ENCODE peak calls at places on chromosomes 4 and X, in four cellular contexts. One of them, this sample, is unnamed. For H3K9me3, the result is how much of the 10 kb centered on the place peaks cover.

GRCh38 chr4:65461781-65462180 is 208.5 kb downstream of the EPHA5 start:
- DNase-seq in K562: no peak
- DNase-seq in GM23248: no peak
- DNase-seq in Peyer's patch: no peak
- DNase-seq in this sample: no peak

GRCh38 chr4:54497947-54498346 is 159.8 kb upstream of the KIT start:
- DNase-seq in K562: no peak
- DNase-seq in GM23248: no peak
- DNase-seq in Peyer's patch: no peak
- DNase-seq in this sample: no peak

GRCh38 chr4:79949186-79949585 is 123.8 kb downstream of the ANTXR2 start:
- DNase-seq in K562: no peak
- DNase-seq in GM23248: no peak
- DNase-seq in Peyer's patch: no peak
- DNase-seq in this sample: no peak

GRCh38 chr4:21952549-21952948 is 4.0 kb upstream of the KCNIP4 start:
- DNase-seq in K562: no peak
- DNase-seq in GM23248: no peak
- DNase-seq in Peyer's patch: no peak
- DNase-seq in this sample: no peak

GRCh38 chr4:88610771-88611170 is 18.5 kb downstream of the HERC3 start:
- DNase-seq in K562: no peak
- DNase-seq in GM23248: peak
- DNase-seq in Peyer's patch: no peak
- DNase-seq in this sample: no peak

GRCh38 chr4:118113220-118113619 is 78.9 kb downstream of the NDST3 start:
- DNase-seq in K562: no peak
- DNase-seq in GM23248: no peak
- DNase-seq in Peyer's patch: no peak
- DNase-seq in this sample: no peak

GRCh38 chr4:66062044-66062443 is 391.8 kb upstream of the EPHA5 start:
- DNase-seq in K562: no peak
- DNase-seq in GM23248: peak
- DNase-seq in Peyer's patch: no peak
- DNase-seq in this sample: no peak

GRCh38 chrX:119186763-119187162 is 49.3 kb upstream of the PGRMC1 start:
- DNase-seq in K562: no peak
- DNase-seq in GM23248: no peak
- DNase-seq in Peyer's patch: no peak
- DNase-seq in this sample: no peak

GRCh38 chr4:101355767-101356702 is 8.7 kb upstream of the PPP3CA start:
- DNase-seq in K562: no peak
- DNase-seq in GM23248: peak
- DNase-seq in Peyer's patch: no peak
- DNase-seq in this sample: peak

GRCh38 chr4:55303818-55304217 is 42.2 kb upstream of the SRD5A3 start:
- DNase-seq in K562: no peak
- DNase-seq in GM23248: peak
- DNase-seq in Peyer's patch: no peak
- DNase-seq in this sample: no peak

GRCh38 chrX:105711805-105712204 is 110.5 kb upstream of the NRK start:
- DNase-seq in K562: no peak
- DNase-seq in GM23248: no peak
- DNase-seq in Peyer's patch: no peak
- DNase-seq in this sample: no peak

GRCh38 chr4:98430708-98431403 is 169.7 kb downstream of the RAP1GDS1 start:
- DNase-seq in K562: no peak
- DNase-seq in GM23248: peak
- DNase-seq in Peyer's patch: no peak
- DNase-seq in this sample: no peak

GRCh38 chr4:128917781-128918180 is 108.3 kb downstream of the JADE1 start:
- DNase-seq in K562: no peak
- DNase-seq in GM23248: no peak
- DNase-seq in Peyer's patch: no peak
- DNase-seq in this sample: no peak

GRCh38 chrX:40449956-40450701 is 130.6 kb upstream of the ATP6AP2 start:
- DNase-seq in K562: no peak
- DNase-seq in GM23248: no peak
- DNase-seq in Peyer's patch: no peak
- DNase-seq in this sample: no peak

GRCh38 chr4:102593147-102593546 is 92.0 kb downstream of the NFKB1 start:
- DNase-seq in K562: no peak
- DNase-seq in GM23248: no peak
- DNase-seq in Peyer's patch: no peak
- DNase-seq in this sample: no peak

GRCh38 chrX:19846995-19847790 is 40.2 kb downstream of the SH3KBP1 start:
- DNase-seq in K562: peak
- DNase-seq in GM23248: peak
- DNase-seq in Peyer's patch: no peak
- DNase-seq in this sample: peak

GRCh38 chrX:75106772-75107171 is 49.3 kb downstream of the ABCB7 start:
- DNase-seq in K562: no peak
- DNase-seq in GM23248: no peak
- DNase-seq in Peyer's patch: no peak
- DNase-seq in this sample: no peak
- H3K9me3 ChIP-seq in K562: under half
- H3K9me3 ChIP-seq in GM23248: under half
- H3K9me3 ChIP-seq in Peyer's patch: under half
- H3K9me3 ChIP-seq in this sample: under half

DNA sequence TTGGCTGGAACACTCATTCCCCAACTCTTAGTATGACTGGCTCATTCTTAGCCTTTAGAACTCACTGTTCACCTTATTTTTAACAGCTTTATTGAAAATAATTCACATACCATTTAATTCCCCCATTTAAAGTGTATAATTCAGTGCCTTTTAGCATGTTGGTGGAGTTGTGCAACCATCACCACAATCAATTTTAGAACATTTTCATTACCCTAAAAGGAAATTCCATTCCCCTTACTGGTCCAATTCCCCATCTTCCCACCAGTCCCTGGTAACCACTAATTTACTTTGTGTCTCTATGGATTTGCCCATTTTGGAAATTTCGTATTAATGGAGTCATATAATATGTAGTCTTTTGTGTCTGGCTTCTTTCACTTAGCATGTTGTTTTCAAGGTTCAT is 19.7 kb downstream of the NHSL2 start:
- DNase-seq in K562: no peak
- DNase-seq in GM23248: peak
- DNase-seq in Peyer's patch: no peak
- DNase-seq in this sample: no peak
- H3K9me3 ChIP-seq in K562: under half
- H3K9me3 ChIP-seq in GM23248: under half
- H3K9me3 ChIP-seq in Peyer's patch: under half
- H3K9me3 ChIP-seq in this sample: under half

DNA sequence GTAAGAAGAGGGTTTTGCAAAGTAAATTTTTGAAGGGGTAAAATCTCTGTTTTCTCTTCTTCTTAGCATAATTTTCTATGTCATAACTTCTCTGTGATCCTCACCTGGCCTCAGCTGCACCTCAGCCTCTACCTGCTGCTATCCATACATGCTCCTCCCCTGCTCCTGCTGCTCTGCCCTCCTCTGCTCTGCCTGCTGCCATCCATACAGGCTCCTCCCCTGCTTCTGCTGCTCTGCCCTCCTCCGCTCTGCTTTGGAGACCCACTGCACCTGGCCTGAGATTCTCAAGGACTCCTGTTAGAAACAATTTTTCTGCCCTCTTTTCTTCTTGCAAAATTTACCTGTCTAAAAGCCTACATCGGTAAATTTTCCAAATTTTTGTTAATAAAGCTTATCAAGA is 388.6 kb upstream of the PITX2 start:
- DNase-seq in K562: no peak
- DNase-seq in GM23248: no peak
- DNase-seq in Peyer's patch: no peak
- DNase-seq in this sample: no peak
- H3K9me3 ChIP-seq in K562: under half
- H3K9me3 ChIP-seq in GM23248: under half
- H3K9me3 ChIP-seq in Peyer's patch: under half
- H3K9me3 ChIP-seq in this sample: under half

DNA sequence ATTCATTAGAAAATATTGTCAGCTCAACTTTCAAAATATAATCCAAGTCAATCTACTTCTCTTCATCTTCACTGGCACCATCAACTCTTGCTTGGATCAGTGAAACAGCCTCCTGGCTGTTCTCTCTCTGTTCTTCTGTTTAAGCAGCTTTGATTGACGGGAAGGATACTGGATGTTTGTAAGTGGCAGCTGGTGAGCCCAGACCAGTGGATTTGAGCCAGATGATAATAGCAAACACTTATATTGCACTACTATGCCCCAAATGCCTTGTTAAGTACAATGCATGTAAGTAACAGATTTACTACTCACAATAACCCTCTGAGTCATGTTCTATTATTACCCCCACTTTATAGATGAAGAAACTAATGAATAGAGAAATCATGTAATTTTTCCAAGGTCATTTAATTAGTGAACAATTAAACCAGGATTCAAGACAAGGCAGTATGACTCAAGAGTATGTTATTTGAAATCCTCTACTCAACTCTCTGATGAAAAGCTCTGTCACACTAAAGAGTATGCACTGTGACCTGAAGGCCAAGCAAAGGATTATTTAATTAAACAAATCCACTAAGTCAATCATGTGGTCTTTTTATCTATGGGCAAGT is 44.8 kb downstream of the SPANXN3 start:
- DNase-seq in K562: no peak
- DNase-seq in GM23248: no peak
- DNase-seq in Peyer's patch: no peak
- DNase-seq in this sample: no peak
- H3K9me3 ChIP-seq in K562: under half
- H3K9me3 ChIP-seq in GM23248: under half
- H3K9me3 ChIP-seq in Peyer's patch: under half
- H3K9me3 ChIP-seq in this sample: under half

DNA sequence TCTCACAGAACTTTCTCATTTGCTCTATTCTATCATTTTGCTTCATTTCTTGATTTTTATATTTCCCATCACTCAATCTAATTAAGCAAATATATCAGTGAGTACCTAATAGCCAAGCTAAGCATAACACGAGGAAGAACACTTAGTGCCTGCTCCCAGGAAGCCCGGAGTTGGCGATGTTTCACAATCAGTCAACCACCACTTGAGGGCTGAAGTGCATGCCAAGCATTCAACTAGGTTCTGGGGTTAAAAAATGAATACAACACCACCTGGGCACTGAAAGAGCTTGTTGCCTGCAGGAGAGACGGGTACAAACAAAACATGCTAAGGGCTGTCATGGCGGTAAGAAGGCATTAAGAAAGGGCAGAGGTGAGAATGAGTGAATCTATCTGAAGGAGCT is 47.5 kb downstream of the UCHL1 start:
- DNase-seq in K562: no peak
- DNase-seq in GM23248: no peak
- DNase-seq in Peyer's patch: no peak
- DNase-seq in this sample: no peak
- H3K9me3 ChIP-seq in K562: under half
- H3K9me3 ChIP-seq in GM23248: under half
- H3K9me3 ChIP-seq in Peyer's patch: under half
- H3K9me3 ChIP-seq in this sample: under half

DNA sequence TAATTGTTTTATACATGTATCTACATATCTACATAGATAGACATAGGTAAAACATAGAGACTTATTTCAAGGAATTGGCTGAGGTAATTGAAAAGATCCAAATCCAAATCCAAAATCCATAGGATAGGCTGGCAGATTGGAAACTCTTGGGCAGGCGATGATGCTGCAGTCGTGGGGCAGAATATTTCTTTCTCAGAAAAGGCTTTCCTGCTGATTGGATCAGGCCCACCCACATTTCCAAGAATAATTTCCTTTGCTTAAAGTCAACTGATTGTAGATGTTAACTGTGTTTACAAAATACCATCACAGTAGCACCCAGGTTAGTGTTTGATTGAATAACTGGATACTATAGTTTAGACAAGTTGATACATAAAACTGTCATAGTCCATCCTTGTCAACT is 27.2 kb downstream of the STIM2 start:
- DNase-seq in K562: no peak
- DNase-seq in GM23248: no peak
- DNase-seq in Peyer's patch: no peak
- DNase-seq in this sample: no peak
- H3K9me3 ChIP-seq in K562: under half
- H3K9me3 ChIP-seq in GM23248: under half
- H3K9me3 ChIP-seq in Peyer's patch: under half
- H3K9me3 ChIP-seq in this sample: under half

DNA sequence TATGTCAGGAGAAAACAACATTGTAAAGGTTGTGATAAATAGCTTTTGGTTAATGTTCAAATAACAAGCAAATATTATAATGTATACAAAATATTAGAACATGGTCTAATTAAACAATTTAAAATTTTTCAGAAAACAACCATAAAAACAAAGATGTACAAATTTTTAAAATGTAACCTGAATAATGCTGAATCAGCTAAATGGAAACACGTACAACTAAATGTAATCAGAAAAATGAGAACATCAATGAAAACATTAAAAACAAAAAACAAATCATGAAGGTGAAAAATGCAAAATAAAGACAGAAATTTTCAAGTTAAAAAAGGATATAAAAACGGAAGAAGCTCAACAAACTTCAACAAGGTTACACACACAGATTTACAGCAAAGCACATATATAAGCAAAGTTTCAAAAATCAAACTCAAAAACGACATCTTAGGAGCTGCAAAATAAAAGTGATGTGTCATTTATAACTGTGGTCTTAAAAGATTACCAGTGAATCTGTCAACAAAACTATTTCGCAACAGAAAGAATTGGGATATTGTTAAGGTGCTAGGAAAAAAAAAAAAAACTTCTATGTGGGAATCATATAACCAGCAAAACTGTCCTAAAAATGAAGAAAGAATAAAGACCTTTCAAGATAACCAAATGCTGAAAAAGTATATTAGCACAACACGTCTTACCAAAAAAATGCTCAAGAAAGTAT is 31.8 kb downstream of the ZNF732 start:
- DNase-seq in K562: no peak
- DNase-seq in GM23248: no peak
- DNase-seq in Peyer's patch: no peak
- DNase-seq in this sample: no peak
- H3K9me3 ChIP-seq in K562: under half
- H3K9me3 ChIP-seq in GM23248: under half
- H3K9me3 ChIP-seq in Peyer's patch: under half
- H3K9me3 ChIP-seq in this sample: under half

GRCh38 chrX:31057691-31058090 is 14.2 kb downstream of the FTHL17 start:
- DNase-seq in K562: no peak
- DNase-seq in GM23248: no peak
- DNase-seq in Peyer's patch: no peak
- DNase-seq in this sample: no peak
- H3K9me3 ChIP-seq in K562: under half
- H3K9me3 ChIP-seq in GM23248: under half
- H3K9me3 ChIP-seq in Peyer's patch: under half
- H3K9me3 ChIP-seq in this sample: under half

DNA sequence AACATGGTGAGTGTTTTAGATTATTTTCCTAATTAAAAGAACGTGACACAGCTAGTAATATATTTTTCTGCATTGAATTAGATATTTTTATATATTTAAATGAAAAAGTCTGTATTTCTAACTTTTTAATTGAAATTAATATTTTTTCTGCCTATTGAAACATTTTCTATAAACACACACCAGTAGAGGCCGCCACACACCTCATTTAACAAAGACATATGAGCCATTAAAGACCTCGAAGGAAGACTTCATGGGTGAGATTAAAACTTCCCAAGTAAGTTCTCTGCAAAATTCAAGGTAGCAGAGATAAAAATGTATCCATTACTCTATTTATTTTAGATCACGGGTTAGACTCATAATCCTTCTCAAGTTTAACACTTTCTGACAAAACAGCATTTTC is 8.3 kb downstream of the SLITRK2 start:
- DNase-seq in K562: no peak
- DNase-seq in GM23248: peak
- DNase-seq in Peyer's patch: no peak
- DNase-seq in this sample: no peak
- H3K9me3 ChIP-seq in K562: under half
- H3K9me3 ChIP-seq in GM23248: under half
- H3K9me3 ChIP-seq in Peyer's patch: under half
- H3K9me3 ChIP-seq in this sample: under half

This sample was measured in Caco-2.